ENCODE peak calls at places on chromosomes 7 and 10, in six cellular contexts. H, L, C, P, U and M are unnamed samples.

GRCh38 chr7:93147358-93147757 is 827 bp downstream of the SAMD9L start:
- DNase-seq in U (no peak), L (peak), H (peak), P (no peak), C (no peak), M (no peak)

GRCh38 chr7:134422646-134423045 is 36.3 kb downstream of the AKR1B1 start:
- DNase-seq in U (no peak), P (peak), L (no peak), C (no peak), H (no peak), M (no peak)

GRCh38 chr10:129136074-129136473 is 331.0 kb upstream of the MGMT start:
- DNase-seq in U (no peak), H (no peak), P (no peak), L (no peak), C (no peak), M (no peak)

GRCh38 chr10:49218480-49218879 is 30.3 kb upstream of the TMEM273 start:
- DNase-seq in U (no peak), P (no peak), C (no peak), L (no peak), H (peak), M (no peak)

GRCh38 chr7:38105874-38106483 is 72.1 kb upstream of the STARD3NL start:
- DNase-seq in U (no peak), H (peak), P (peak), L (no peak), C (peak), M (peak)

GRCh38 chr10:71854031-71854430 is 3.0 kb upstream of the PSAP start:
- DNase-seq in P (no peak), H (no peak), U (no peak), L (no peak), C (no peak), M (no peak)

GRCh38 chr10:74084955-74085354 is 65.7 kb downstream of the AP3M1 start:
- DNase-seq in L (peak), U (no peak), C (no peak), P (no peak), H (no peak), M (no peak)

GRCh38 chr10:46247181-46247475 is 39.7 kb upstream of the ANTXRL start:
- DNase-seq in P (no peak), C (no peak), L (no peak), H (no peak), U (no peak), M (no peak)

GRCh38 chr7:142587578-142588191 is 161.6 kb upstream of the PRSS1 start:
- DNase-seq in U (no peak), P (peak), C (peak), H (peak), L (peak), M (peak)

GRCh38 chr10:88390041-88390440 is 193.1 kb downstream of the RNLS start:
- DNase-seq in H (no peak), L (no peak), U (no peak), P (no peak), C (no peak), M (no peak)

GRCh38 chr10:28841625-28842024 is 164.3 kb downstream of the BAMBI start:
- DNase-seq in U (no peak), L (no peak), P (no peak), H (no peak), C (no peak), M (no peak)

GRCh38 chr7:74606101-74606908 is 51.2 kb upstream of the GTF2I start:
- DNase-seq in H (peak), C (peak), P (no peak), U (peak), L (no peak), M (no peak)

GRCh38 chr10:47140752-47141348 is 159.1 kb upstream of the GDF10 start:
- DNase-seq in H (no peak), L (no peak), U (no peak), P (no peak), C (no peak), M (no peak)

GRCh38 chr10:32327364-32327691 is 19.6 kb downstream of the EPC1 start:
- DNase-seq in U (no peak), L (no peak), H (no peak), P (no peak), C (no peak), M (no peak)

GRCh38 chr7:143255564-143255963 is 7.7 kb upstream of the GSTK1 start:
- DNase-seq in P (no peak), C (no peak), U (no peak), H (no peak), L (no peak), M (no peak)

GRCh38 chr7:151782598-151783448 is 94.1 kb downstream of the PRKAG2 start:
- DNase-seq in H (peak), P (peak), C (peak), L (no peak), U (peak), M (no peak)

GRCh38 chr10:36608866-36609265 is 516.5 kb upstream of the ANKRD30A start:
- DNase-seq in H (no peak), P (no peak), C (no peak), U (no peak), L (no peak), M (no peak)

GRCh38 chr7:151062399-151063211 is 3.2 kb downstream of the SLC4A2 start:
- DNase-seq in U (peak), P (peak), H (peak), C (peak), L (no peak), M (no peak)

GRCh38 chr10:8275911-8276310 is 221.4 kb downstream of the GATA3 start:
- DNase-seq in U (no peak), C (no peak), H (no peak), L (no peak), P (no peak), M (no peak)

GRCh38 chr10:26440091-26440445 is 1.9 kb downstream of the APBB1IP start:
- DNase-seq in U (no peak), C (no peak), H (no peak), P (no peak), L (no peak), M (no peak)

GRCh38 chr10:26437637-26438461 is at the start of gene APBB1IP:
- DNase-seq in H (no peak), P (no peak), U (peak), C (no peak), L (peak), M (peak)

GRCh38 chr10:26439436-26440090 is 1.4 kb downstream of the APBB1IP start:
- DNase-seq in C (no peak), U (no peak), H (no peak), P (no peak), L (no peak), M (no peak)

GRCh38 chr10:26438534-26439269 is 561 bp downstream of the APBB1IP start:
- DNase-seq in L (no peak), C (peak), U (peak), H (no peak), P (no peak), M (peak)

DNA sequence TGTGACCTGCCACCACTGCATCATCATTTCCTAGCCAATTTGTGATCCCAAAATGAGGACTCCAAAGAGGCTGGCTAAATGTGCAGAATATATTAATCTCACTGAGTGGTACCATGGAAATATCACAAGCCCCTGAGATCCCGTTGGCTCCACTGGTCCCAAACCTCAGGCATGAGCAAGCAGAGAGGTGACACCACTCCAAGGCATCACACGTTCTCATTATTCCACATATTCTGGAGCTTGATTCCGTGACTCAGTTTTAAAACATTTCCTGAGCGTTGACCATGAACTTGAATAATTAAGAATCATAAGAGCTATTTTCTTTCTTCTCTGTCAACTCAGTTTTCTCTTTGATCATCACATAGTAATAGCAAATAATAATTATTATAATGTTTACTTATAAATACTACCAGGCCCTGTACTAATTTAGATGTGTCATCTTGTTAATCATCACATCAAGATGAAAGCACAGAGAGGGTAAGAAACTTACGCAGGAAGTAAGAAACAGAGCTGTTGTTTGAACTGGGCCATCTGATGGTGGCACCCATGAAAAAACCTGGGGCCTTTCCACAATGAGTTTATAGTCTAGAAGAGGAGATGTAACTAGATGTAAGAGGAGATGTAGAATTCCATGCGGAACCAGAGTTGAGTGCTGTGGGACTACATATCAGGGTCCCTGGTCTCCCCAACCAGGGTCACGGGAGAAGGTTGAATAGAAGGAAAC is 3.5 kb downstream of the APBB1IP start:
- DNase-seq in L (no peak), U (no peak), H (no peak), P (no peak), C (no peak), M (no peak)
- H3K27ac ChIP-seq in L (peak), U (no peak), H (no peak), P (no peak), C (no peak), M (no peak)

GRCh38 chr10:61612009-61612408 is 50.7 kb upstream of the CABCOCO1 start:
- DNase-seq in C (no peak), U (no peak), H (no peak), P (no peak), L (no peak), M (no peak)

GRCh38 chr10:61609609-61610166 is 53.0 kb upstream of the CABCOCO1 start:
- DNase-seq in C (no peak), P (no peak), U (no peak), H (no peak), L (no peak), M (no peak)

GRCh38 chr10:61613665-61614064 is 49.1 kb upstream of the CABCOCO1 start:
- DNase-seq in P (no peak), H (no peak), C (no peak), L (no peak), U (no peak), M (no peak)

GRCh38 chr10:61608255-61609040 is 54.3 kb upstream of the CABCOCO1 start:
- DNase-seq in H (no peak), L (no peak), U (no peak), P (no peak), C (no peak), M (no peak)

DNA sequence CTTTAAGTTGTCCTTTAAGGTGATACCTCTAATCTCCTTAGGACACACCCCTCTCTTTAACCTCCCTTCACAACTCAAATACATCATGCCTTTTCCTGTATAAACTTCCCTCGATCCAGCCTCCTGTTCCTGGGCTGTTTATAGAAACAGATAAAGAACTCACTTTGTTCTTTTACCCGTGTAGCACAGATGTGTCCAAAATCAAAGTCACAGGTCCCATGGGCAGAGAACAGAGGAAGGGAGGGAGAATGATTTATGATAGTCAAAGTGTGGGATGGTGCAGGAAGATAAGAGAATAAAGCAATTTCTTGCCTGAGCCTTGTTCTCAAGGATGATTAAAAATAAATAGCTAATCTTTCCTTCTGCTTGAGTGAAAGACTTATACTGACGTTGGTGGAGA is 50.3 kb upstream of the CABCOCO1 start:
- DNase-seq in L (no peak), U (no peak), C (no peak), P (no peak), H (peak), M (no peak)
- TF ChIP-seq GABPA in L (no peak), U (no peak), C (no peak), P (no peak), H (no peak), M (no peak)

GRCh38 chr10:103445767-103446567 is 6.2 kb downstream of the CALHM2 start:
- DNase-seq in P (no peak), C (no peak), L (no peak), U (no peak), H (no peak), M (no peak)
- TF ChIP-seq POLR2AphosphoS5 in P (no peak), C (no peak), L (no peak), U (no peak), H (no peak), M (no peak)

GRCh38 chr10:116909307-116909706 is 60.0 kb downstream of the ENO4 start:
- DNase-seq in L (no peak), H (no peak), C (no peak), U (no peak), P (no peak), M (no peak)
- H3K27ac ChIP-seq in L (no peak), H (no peak), C (no peak), U (no peak), P (no peak), M (no peak)

GRCh38 chr7:155618708-155619633 is 25.5 kb upstream of the RBM33 start:
- DNase-seq in P (peak), U (no peak), H (no peak), C (no peak), L (no peak), M (no peak)
- TF ChIP-seq GABPA in P (peak), U (no peak), H (no peak), C (no peak), L (no peak), M (no peak)